ENCODE peak calls at places on chromosome 20, in four cellular contexts. S is A549, Q is HepG2, R is GM12878. T is an unnamed sample.

GRCh38 chr20:9507544-9508239 is 6.7 kb upstream of the LAMP5 start:
- DNase-seq in S (no peak), Q (no peak), R (no peak), T (peak)

GRCh38 chr20:37972256-37973058 is 60.8 kb downstream of the TTI1 start:
- DNase-seq in Q (no peak), S (no peak), R (no peak), T (no peak)

GRCh38 chr20:31721408-31722332 is 998 bp downstream of the BCL2L1 start:
- DNase-seq in S (no peak), R (no peak), Q (no peak), T (no peak)

GRCh38 chr20:61661583-61661982 is 404.1 kb downstream of the TAF4 start:
- DNase-seq in S (no peak), R (no peak), Q (no peak), T (no peak)

GRCh38 chr20:38373231-38373867 is 27.1 kb downstream of the LBP start:
- DNase-seq in R (no peak), S (no peak), Q (no peak), T (no peak)

GRCh38 chr20:1830240-1830639 is 65.0 kb upstream of the SIRPA start:
- DNase-seq in S (peak), R (no peak), Q (no peak), T (peak)

GRCh38 chr20:58693226-58694006 is 816 bp downstream of the NPEPL1 start:
- DNase-seq in S (peak), R (no peak), Q (no peak), T (no peak)

GRCh38 chr20:24838551-24839530 is 110.2 kb upstream of the CST7 start:
- DNase-seq in S (no peak), Q (no peak), R (peak), T (no peak)

GRCh38 chr20:44848254-44849015 is 37.1 kb upstream of the YWHAB start:
- DNase-seq in Q (no peak), R (no peak), S (no peak), T (no peak)

GRCh38 chr20:18272451-18272850 is 15.9 kb upstream of the ZNF133 start:
- DNase-seq in S (peak), R (no peak), Q (peak), T (no peak)

GRCh38 chr20:53321596-53321995 is 272.0 kb downstream of the ZNF217 start:
- DNase-seq in R (no peak), S (no peak), Q (no peak), T (no peak)

GRCh38 chr20:32018269-32019155 is 8.3 kb downstream of the CCM2L start:
- DNase-seq in S (peak), R (no peak), Q (peak), T (peak)

GRCh38 chr20:53922901-53923314 is 147.5 kb downstream of the BCAS1 start:
- DNase-seq in S (no peak), R (no peak), Q (no peak), T (no peak)

GRCh38 chr20:1266167-1266973 is at the start of gene SNPH:
- DNase-seq in R (no peak), S (peak), Q (no peak), T (peak)

GRCh38 chr20:36890586-36890985 is 14.6 kb downstream of the TLDC2 start:
- DNase-seq in R (no peak), S (no peak), Q (no peak), T (no peak)

GRCh38 chr20:21270806-21271205 is 32.3 kb upstream of the XRN2 start:
- DNase-seq in R (no peak), S (no peak), Q (no peak), T (no peak)

GRCh38 chr20:11516448-11516847 is 401.2 kb upstream of the BTBD3 start:
- DNase-seq in S (no peak), Q (no peak), R (no peak), T (no peak)

GRCh38 chr20:64103871-64104666 is 3.3 kb downstream of the NPBWR2 start:
- DNase-seq in R (no peak), S (no peak), Q (no peak), T (no peak)

GRCh38 chr20:19964289-19965263 is 52.6 kb upstream of the NAA20 start:
- DNase-seq in S (peak), R (no peak), Q (peak), T (no peak)

GRCh38 chr20:23928788-23929187 is 49.2 kb upstream of the CST5 start:
- DNase-seq in S (no peak), Q (no peak), R (no peak), T (no peak)

GRCh38 chr20:49938173-49939163 is 2.3 kb downstream of the RNF114 start:
- DNase-seq in S (no peak), R (no peak), Q (no peak), T (peak)

GRCh38 chr20:41173791-41174341 is 36.5 kb downstream of the PLCG1 start:
- DNase-seq in Q (no peak), R (no peak), S (no peak), T (no peak)

GRCh38 chr20:35698298-35699126 is 640 bp downstream of the NFS1 start:
- DNase-seq in S (peak), Q (no peak), R (no peak), T (peak)

GRCh38 chr20:36499723-36500501 is 41.4 kb upstream of the MYL9 start:
- DNase-seq in S (no peak), R (no peak), Q (no peak), T (no peak)

GRCh38 chr20:39289316-39289715 is 327.2 kb downstream of the DHX35 start:
- DNase-seq in R (no peak), Q (no peak), S (no peak), T (no peak)

GRCh38 chr20:2515203-2515602 is 6.5 kb upstream of the ZNF343 start:
- DNase-seq in R (no peak), S (no peak), Q (no peak), T (no peak)

GRCh38 chr20:49717693-49718092 is 4.0 kb upstream of the B4GALT5 start:
- DNase-seq in Q (peak), S (peak), R (no peak), T (no peak)

GRCh38 chr20:2086980-2087377 is 14.6 kb upstream of the STK35 start:
- DNase-seq in R (no peak), S (no peak), Q (no peak), T (no peak)

GRCh38 chr20:63858393-63859165 is 2.7 kb upstream of the ABHD16B start:
- DNase-seq in R (no peak), Q (peak), S (no peak), T (peak)

GRCh38 chr20:62195736-62196135 is 12.9 kb downstream of the MTG2 start:
- DNase-seq in Q (no peak), R (no peak), S (no peak), T (no peak)

GRCh38 chr20:59891581-59891980 is 41.9 kb downstream of the SYCP2 start:
- DNase-seq in S (no peak), R (no peak), Q (no peak), T (no peak)

GRCh38 chr20:33727806-33728205 is 4.0 kb upstream of the ZNF341 start:
- DNase-seq in R (no peak), Q (no peak), S (no peak), T (no peak)
- TF ChIP-seq PBX3 in R (no peak), Q (no peak), S (no peak), T (no peak)

GRCh38 chr20:46139243-46139889 is 21.3 kb downstream of the CD40 start:
- DNase-seq in R (no peak), Q (no peak), S (no peak), T (peak)
- TF ChIP-seq PBX3 in R (no peak), Q (no peak), S (no peak), T (no peak)

GRCh38 chr20:46128310-46129151 is 10.4 kb downstream of the CD40 start:
- DNase-seq in Q (peak), S (peak), R (no peak), T (peak)
- TF ChIP-seq PBX3 in Q (no peak), S (no peak), R (no peak), T (no peak)

GRCh38 chr20:7695622-7696021 is 244.6 kb downstream of the HAO1 start:
- DNase-seq in Q (no peak), S (no peak), R (no peak), T (no peak)
- TF ChIP-seq PBX3 in Q (no peak), S (no peak), R (no peak), T (no peak)